ENCODE peak calls at places on chromosomes 2 and 18, in eight cellular contexts. X is cardiac muscle cell, T is right cardiac atrium, C is keratinocyte, J is heart left ventricle, S is lung, G is left lung, H is RWPE2. A is an unnamed sample.

GRCh38 chr18:28039078-28039477 is 137.9 kb downstream of the CDH2 start:
- DNase-seq in S (no peak), T (no peak), C (no peak), G (no peak), H (peak; percentile 35), J (no peak), X (peak; percentile 74), A (no peak)

GRCh38 chr2:223970343-223971128 is 13.3 kb downstream of the MRPL44 start:
- DNase-seq in C (no peak), T (no peak), X (peak; percentile 77), S (no peak), J (no peak), H (no peak), G (no peak), A (peak; percentile 50)

GRCh38 chr18:24381126-24381525 is 16.5 kb downstream of the OSBPL1A start:
- DNase-seq in H (no peak), C (no peak), T (no peak), X (no peak), J (no peak), G (no peak), S (no peak), A (no peak)

GRCh38 chr2:28507806-28508764 is 12.2 kb downstream of the PLB1 start:
- DNase-seq in G (no peak), X (no peak), C (peak; percentile 90), J (no peak), T (no peak), S (no peak), H (peak; percentile 80), A (no peak)

GRCh38 chr2:46195819-46196218 is 101.4 kb upstream of the EPAS1 start:
- DNase-seq in X (no peak), H (no peak), S (no peak), T (no peak), C (no peak), G (no peak), J (no peak), A (no peak)

GRCh38 chr2:25251461-25252273 is 83.3 kb upstream of the POMC start:
- DNase-seq in S (peak; percentile 46), H (no peak), X (peak; percentile 44), T (peak; percentile 58), J (peak; percentile 78), G (peak; percentile 87), C (peak; percentile 11), A (peak; percentile 33)

GRCh38 chr2:64950226-64951160 is 38.7 kb upstream of the SLC1A4 start:
- DNase-seq in X (no peak), S (no peak), T (no peak), G (no peak), H (no peak), C (peak; percentile 78), J (no peak), A (no peak)

GRCh38 chr2:223054193-223054781 is 2.3 kb downstream of the KCNE4 start:
- DNase-seq in H (no peak), X (peak; percentile 89), S (peak; percentile 35), C (no peak), J (peak; percentile 84), G (no peak), T (peak; percentile 84), A (no peak)

GRCh38 chr2:233811087-233811486 is 33.0 kb downstream of the MROH2A start:
- DNase-seq in C (no peak), S (no peak), X (no peak), T (no peak), J (no peak), H (no peak), G (peak; percentile 14), A (no peak)

GRCh38 chr2:130286983-130287655 is 55.6 kb upstream of the IMP4 start:
- DNase-seq in T (no peak), G (peak; percentile 76), J (no peak), X (no peak), C (no peak), H (no peak), S (no peak), A (no peak)

GRCh38 chr2:38754049-38754448 is 2.9 kb upstream of the SRSF7 start:
- DNase-seq in T (no peak), X (no peak), S (no peak), C (no peak), G (no peak), H (no peak), J (no peak), A (no peak)
- H3K4me1 ChIP-seq in T (peaks cover 3% of the 10 kb centered on the region), X (peaks cover 15% of the 10 kb centered on the region), S (no peaks in the 10 kb centered on the region), C (peaks cover 10% of the 10 kb centered on the region), G (peaks cover 25% of the 10 kb centered on the region), H (peaks cover 11% of the 10 kb centered on the region), J (peaks cover 12% of the 10 kb centered on the region), A (peaks cover 26% of the 10 kb centered on the region)

GRCh38 chr2:232629201-232629475 is 4.3 kb upstream of the EFHD1 start:
- DNase-seq in H (no peak), T (no peak), S (no peak), G (no peak), X (no peak), C (no peak), J (no peak), A (no peak)
- H3K27ac ChIP-seq in H (no peak overlapping the region), T (no peak overlapping the region), S (no peak overlapping the region), G (no peak overlapping the region), X (no peak overlapping the region), C (no peak overlapping the region), J (peak overlapping the region; percentile 77), A (no peak overlapping the region)

GRCh38 chr2:172440795-172441194 is 13.4 kb downstream of the ITGA6 start:
- DNase-seq in G (no peak), X (no peak), C (no peak), H (no peak), J (no peak), S (no peak), T (no peak), A (peak; percentile 30)
- H3K4me1 ChIP-seq in G (peaks cover 44% of the 10 kb centered on the region), X (peaks cover 11% of the 10 kb centered on the region), C (peaks cover 94% of the 10 kb centered on the region), H (peaks cover 77% of the 10 kb centered on the region), J (peaks cover 68% of the 10 kb centered on the region), S (peaks cover 29% of the 10 kb centered on the region), T (peaks cover 21% of the 10 kb centered on the region), A (peaks cover 87% of the 10 kb centered on the region)

GRCh38 chr2:60312618-60313017 is 240.8 kb downstream of the BCL11A start:
- DNase-seq in H (no peak), X (no peak), G (no peak), C (no peak), T (no peak), S (no peak), J (no peak), A (no peak)
- H3K27ac ChIP-seq in H (no peak overlapping the region), X (no peak overlapping the region), G (no peak overlapping the region), C (no peak overlapping the region), T (no peak overlapping the region), S (no peak overlapping the region), J (no peak overlapping the region), A (no peak overlapping the region)

GRCh38 chr2:47497843-47498460 is 95.0 kb downstream of the MSH2 start:
- DNase-seq in G (no peak), J (no peak), S (no peak), C (no peak), T (no peak), X (no peak), H (no peak), A (no peak)

GRCh38 chr2:47494267-47495130 is 91.5 kb downstream of the MSH2 start:
- DNase-seq in X (no peak), J (no peak), C (no peak), H (no peak), S (peak; percentile 16), G (peak; percentile 52), T (no peak), A (no peak)

GRCh38 chr2:47488870-47489584 is 86.1 kb downstream of the MSH2 start:
- DNase-seq in X (peak; percentile 84), C (peak; percentile 53), H (peak; percentile 85), S (no peak), G (no peak), J (no peak), T (no peak), A (no peak)

GRCh38 chr2:47490406-47490805 is 87.5 kb downstream of the MSH2 start:
- DNase-seq in X (no peak), T (no peak), H (no peak), S (no peak), J (no peak), C (no peak), G (no peak), A (no peak)

DNA sequence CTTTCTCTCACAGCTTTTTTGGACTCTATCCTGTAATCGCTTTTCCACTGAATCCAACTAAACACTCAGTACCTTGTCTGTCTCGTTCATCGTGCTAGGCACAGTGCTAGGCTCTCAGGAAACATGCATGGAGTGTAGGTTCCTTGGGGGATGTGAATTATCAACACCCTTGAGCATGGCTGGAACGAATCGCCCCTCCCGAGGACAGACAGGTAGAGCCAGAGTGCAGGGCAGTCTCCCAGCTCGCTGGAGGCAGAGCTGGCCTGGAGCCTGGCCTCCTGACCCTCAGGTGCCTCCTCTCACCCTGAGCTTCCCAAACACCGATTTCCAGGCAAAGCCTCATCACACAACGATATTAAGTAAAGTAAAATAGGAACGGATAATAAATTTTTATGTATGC is 90.4 kb downstream of the MSH2 start:
- DNase-seq in S (peak; percentile 4), G (no peak), H (no peak), X (no peak), T (no peak), J (no peak), C (no peak), A (no peak)
- H3K4me1 ChIP-seq in S (no peaks in the 10 kb centered on the region), G (peaks cover 8% of the 10 kb centered on the region), H (peaks cover 24% of the 10 kb centered on the region), X (no peaks in the 10 kb centered on the region), T (no peaks in the 10 kb centered on the region), J (no peaks in the 10 kb centered on the region), C (peaks cover 27% of the 10 kb centered on the region), A (no peaks in the 10 kb centered on the region)

GRCh38 chr18:76475450-76476203 is 19.4 kb downstream of the ZNF516 start:
- DNase-seq in H (no peak), G (no peak), C (no peak), J (no peak), X (no peak), T (no peak), S (no peak), A (no peak)
- H3K27ac ChIP-seq in H (peak overlapping the region; percentile 77), G (peak overlapping the region; percentile 77), C (no peak overlapping the region), J (no peak overlapping the region), X (no peak overlapping the region), T (no peak overlapping the region), S (no peak overlapping the region), A (no peak overlapping the region)

DNA sequence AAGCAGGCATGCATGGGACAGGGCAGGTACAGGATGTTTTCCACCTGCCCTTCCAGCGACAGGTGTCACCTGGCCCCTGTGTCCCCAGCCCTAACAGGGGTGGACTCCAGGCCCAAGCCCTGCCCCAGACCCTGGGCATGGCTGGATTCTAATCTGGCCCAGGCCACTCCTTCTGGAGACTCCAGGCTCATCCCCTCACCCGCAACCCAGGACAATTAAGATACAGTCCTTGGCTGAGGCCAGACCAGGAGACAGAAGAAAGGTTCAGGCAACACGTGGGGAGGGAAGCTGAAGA is 9.5 kb downstream of the BIN1 start:
- DNase-seq in H (no peak), X (no peak), C (no peak), G (peak; percentile 37), J (no peak), S (no peak), T (no peak), A (no peak)
- H3K4me1 ChIP-seq in H (peaks cover 27% of the 10 kb centered on the region), X (peaks cover 16% of the 10 kb centered on the region), C (peaks cover 5% of the 10 kb centered on the region), G (peaks cover 24% of the 10 kb centered on the region), J (peaks cover 29% of the 10 kb centered on the region), S (no peaks in the 10 kb centered on the region), T (no peaks in the 10 kb centered on the region), A (no peaks in the 10 kb centered on the region)